ENCODE peak calls at places on chromosome 7, in four cellular contexts. B, Q, W and X are unnamed samples.

GRCh38 chr7:70400829-70401380 is 731.0 kb upstream of the GALNT17 start:
- DNase-seq in B (no peak), W (no peak), Q (no peak), X (no peak)

GRCh38 chr7:13115157-13115772 is 427.8 kb downstream of the ARL4A start:
- DNase-seq in B (no peak), W (peak), Q (no peak), X (no peak)

GRCh38 chr7:117009705-117010361 is 56.5 kb downstream of the ST7 start:
- DNase-seq in W (no peak), Q (no peak), B (no peak), X (no peak)

GRCh38 chr7:70093496-70093895 is 495.2 kb downstream of the AUTS2 start:
- DNase-seq in B (peak), Q (no peak), W (peak), X (peak)

GRCh38 chr7:30003098-30003497 is 13.5 kb upstream of the SCRN1 start:
- DNase-seq in Q (no peak), W (no peak), B (no peak), X (no peak)

GRCh38 chr7:112515989-112516388 is 35.2 kb downstream of the LSMEM1 start:
- DNase-seq in W (no peak), B (no peak), Q (no peak), X (no peak)

GRCh38 chr7:71486856-71487628 is 355.1 kb downstream of the GALNT17 start:
- DNase-seq in W (peak), B (no peak), Q (peak), X (peak)

GRCh38 chr7:121504478-121504877 is 108.4 kb upstream of the FAM3C start:
- DNase-seq in Q (no peak), B (no peak), W (peak), X (peak)

GRCh38 chr7:140671966-140672365 is 779 bp upstream of the ADCK2 start:
- DNase-seq in W (no peak), B (no peak), Q (no peak), X (no peak)

GRCh38 chr7:36790280-36790679 is 66.0 kb upstream of the AOAH start:
- DNase-seq in W (no peak), Q (no peak), B (no peak), X (no peak)

GRCh38 chr7:96188623-96188991 is 133.3 kb downstream of the SLC25A13 start:
- DNase-seq in W (peak), Q (no peak), B (no peak), X (no peak)

GRCh38 chr7:86574006-86574405 is 69.7 kb upstream of the GRM3 start:
- DNase-seq in B (no peak), W (no peak), Q (no peak), X (no peak)

GRCh38 chr7:94434031-94434430 is 39.3 kb downstream of the COL1A2 start:
- DNase-seq in Q (no peak), B (no peak), W (peak), X (peak)

GRCh38 chr7:44101966-44102845 is 1.9 kb upstream of the AEBP1 start:
- DNase-seq in W (peak), Q (no peak), B (peak), X (peak)
- H3K4me3 ChIP-seq in W (no peak), Q (no peak), B (no peak), X (no peak)

GRCh38 chr7:1924185-1924817 is 254.2 kb downstream of the ELFN1 start:
- DNase-seq in B (no peak), W (peak), Q (no peak), X (peak)

GRCh38 chr7:1926908-1927306 is 256.8 kb downstream of the ELFN1 start:
- DNase-seq in Q (no peak), W (no peak), B (no peak), X (no peak)

GRCh38 chr7:1923409-1924053 is 253.5 kb downstream of the ELFN1 start:
- DNase-seq in B (no peak), Q (no peak), W (no peak), X (no peak)

GRCh38 chr7:1925973-1926907 is 256.2 kb downstream of the ELFN1 start:
- DNase-seq in Q (no peak), W (no peak), B (no peak), X (no peak)

DNA sequence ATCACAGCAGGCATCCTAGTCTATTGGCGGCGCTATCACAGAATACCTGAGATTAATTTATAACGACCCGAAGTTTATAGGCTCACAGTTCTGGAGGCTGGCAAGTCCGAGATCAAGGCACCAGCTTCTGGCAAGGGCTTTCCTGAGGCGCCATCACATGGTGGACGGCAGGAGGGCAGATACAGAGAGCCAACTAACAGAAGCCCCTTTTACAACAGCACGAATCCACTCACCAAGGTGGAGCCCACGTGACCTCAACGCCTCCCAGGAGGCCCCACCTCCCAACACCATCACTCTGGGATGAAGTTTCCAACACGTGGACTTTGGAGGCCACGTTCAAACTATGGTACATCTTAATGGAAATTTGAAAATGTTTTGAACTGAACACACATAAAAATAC is 255.3 kb downstream of the ELFN1 start:
- DNase-seq in B (no peak), W (no peak), Q (no peak), X (peak)
- TF ChIP-seq CTCF in B (no peak), W (peak), Q (no peak), X (no peak)

GRCh38 chr7:57343901-57344622 is 105.9 kb upstream of the ZNF716 start:
- DNase-seq in B (peak), Q (no peak), W (no peak), X (no peak)
- H3K4me3 ChIP-seq in B (no peak), Q (no peak), W (no peak), X (no peak)

DNA sequence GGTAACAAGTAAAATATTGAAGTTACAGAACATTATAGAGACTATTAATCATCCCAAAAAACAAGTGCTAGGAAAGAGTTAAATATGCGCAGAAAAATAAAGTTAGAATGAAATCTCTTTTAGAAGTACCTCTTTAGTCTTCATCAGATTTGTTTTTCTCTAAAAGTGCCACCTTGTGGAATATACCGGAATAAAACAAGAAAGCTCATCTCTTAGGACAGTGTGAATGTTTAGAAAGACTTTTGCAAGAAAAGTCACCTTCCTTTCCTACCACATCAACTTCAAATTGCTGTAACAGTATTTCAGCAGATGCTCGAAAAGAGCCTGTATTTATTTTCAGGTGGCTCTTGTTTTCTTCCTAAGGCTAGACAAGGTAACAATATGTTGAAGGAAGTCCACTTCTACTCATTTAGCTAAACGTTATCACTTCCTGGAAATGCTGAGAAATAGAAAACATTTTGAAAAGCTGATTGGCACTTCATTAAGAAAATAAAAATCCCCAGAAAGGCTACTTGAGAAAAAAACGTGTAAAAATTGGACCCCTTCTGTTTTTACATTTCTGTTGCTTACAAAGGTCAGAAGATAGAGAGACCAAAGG is 19.8 kb upstream of the FAM133B start:
- DNase-seq in W (no peak), Q (no peak), B (no peak), X (no peak)
- TF ChIP-seq CTCF in W (peak), Q (peak), B (peak), X (peak)

GRCh38 chr7:602341-603141 is 82.9 kb upstream of the PDGFA start:
- DNase-seq in Q (no peak), B (peak), W (no peak), X (peak)

GRCh38 chr7:601573-602340 is 82.1 kb upstream of the PDGFA start:
- DNase-seq in B (peak), Q (peak), W (peak), X (no peak)

GRCh38 chr7:604884-605531 is 85.4 kb upstream of the PDGFA start:
- DNase-seq in W (no peak), B (no peak), Q (no peak), X (no peak)

GRCh38 chr7:604038-604883 is 84.6 kb upstream of the PDGFA start:
- DNase-seq in W (peak), Q (peak), B (peak), X (peak)

DNA sequence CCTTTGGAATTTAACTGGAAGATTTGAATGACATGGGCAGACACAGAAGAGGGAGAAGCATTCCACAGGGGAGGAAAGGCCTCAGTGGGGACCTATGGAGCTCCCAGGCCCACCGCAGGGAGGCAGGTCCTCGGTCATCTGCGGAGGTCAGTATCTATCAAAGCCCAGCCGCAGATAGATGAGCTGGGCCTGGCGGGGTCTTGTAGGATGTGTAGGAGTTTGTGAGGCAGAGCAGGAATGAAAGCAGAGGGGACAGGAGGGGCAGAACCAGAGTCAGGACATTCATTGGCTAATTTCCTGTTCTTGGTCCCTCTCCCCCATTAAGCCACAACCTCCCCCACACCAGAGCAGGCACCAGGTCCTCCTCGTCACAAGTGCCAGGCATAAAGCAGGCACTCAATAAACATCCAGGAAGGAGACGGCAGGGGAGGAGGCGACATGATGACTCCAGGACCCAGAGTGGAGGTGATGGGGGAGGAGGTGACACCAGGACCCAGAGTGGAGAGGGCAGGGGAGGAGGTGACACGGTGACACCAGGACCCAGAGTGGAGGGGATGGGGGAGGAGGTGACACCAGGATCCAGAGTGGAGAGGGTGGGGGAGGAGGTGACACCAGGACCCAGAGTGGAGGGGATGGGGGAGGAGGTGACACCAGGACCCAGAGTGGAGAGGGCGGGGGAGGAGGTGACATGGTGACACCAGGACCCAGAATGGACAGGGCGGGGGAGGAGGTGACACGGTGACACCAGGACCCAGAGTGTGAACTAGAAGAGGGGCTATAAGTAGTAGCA is 83.7 kb upstream of the PDGFA start:
- DNase-seq in W (no peak), Q (no peak), B (no peak), X (no peak)
- H3K4me3 ChIP-seq in W (no peak), Q (no peak), B (no peak), X (no peak)

DNA sequence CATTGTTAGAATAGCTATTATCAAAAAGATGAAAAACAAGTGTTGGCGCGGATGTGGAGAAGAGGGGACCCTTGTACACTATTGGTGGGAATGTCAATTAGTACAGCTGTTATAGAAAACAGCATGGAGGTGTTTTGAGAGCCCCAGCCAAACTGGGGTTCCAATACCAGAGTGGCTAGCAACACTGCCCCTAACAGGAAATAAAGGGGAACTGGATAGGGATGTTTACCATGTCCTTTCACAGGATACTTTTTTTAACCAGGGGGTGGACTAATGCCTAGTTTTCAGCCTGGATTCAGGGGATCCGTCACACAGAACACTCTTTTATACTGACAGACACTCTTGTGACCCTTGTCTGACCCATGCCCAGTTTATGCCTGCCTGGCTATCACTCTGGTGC is 6.9 kb upstream of the GSTK1 start:
- DNase-seq in Q (no peak), B (no peak), W (no peak), X (no peak)
- TF ChIP-seq CTCF in Q (no peak), B (no peak), W (peak), X (peak)